ENCODE peak calls at places on chromosome 18, in seven cellular contexts. K is A549, N is heart right ventricle, B is BJ, D is HCT116, Q is cardiac fibroblast, A is upper lobe of right lung. T is an unnamed sample.

GRCh38 chr18:44705075-44705474 is 24.4 kb downstream of the SETBP1 start:
- DNase-seq in A (no peak), B (no peak), D (no peak), Q (no peak), N (no peak), K (no peak), T (no peak)

GRCh38 chr18:62324917-62325805 is at the start of gene TNFRSF11A:
- DNase-seq in Q (peak), B (no peak), K (peak), N (peak), D (no peak), A (peak), T (peak)

GRCh38 chr18:74549591-74550104 is 15.3 kb downstream of the CNDP1 start:
- DNase-seq in A (no peak), B (no peak), Q (no peak), N (no peak), D (no peak), K (no peak), T (no peak)

GRCh38 chr18:3177902-3178687 is 41.7 kb downstream of the MYOM1 start:
- DNase-seq in A (peak), Q (no peak), B (no peak), K (no peak), N (peak), D (no peak), T (peak)

GRCh38 chr18:26453370-26454030 is 94.9 kb downstream of the KCTD1 start:
- DNase-seq in D (no peak), Q (no peak), B (no peak), A (no peak), K (no peak), N (no peak), T (no peak)

GRCh38 chr18:57621252-57621607 is 406 bp downstream of the NARS1 start:
- DNase-seq in A (no peak), D (no peak), N (no peak), K (no peak), Q (peak), B (no peak), T (no peak)

GRCh38 chr18:26383454-26384270 is 157.4 kb downstream of the TAF4B start:
- DNase-seq in A (no peak), Q (peak), D (peak), B (no peak), N (no peak), K (peak), T (no peak)

GRCh38 chr18:64183674-64184073 is 34.8 kb upstream of the LINC00305 start:
- DNase-seq in A (no peak), B (no peak), Q (no peak), N (no peak), D (no peak), K (no peak), T (no peak)

GRCh38 chr18:55048892-55049291 is 89.6 kb upstream of the CCDC68 start:
- DNase-seq in B (no peak), K (peak), Q (no peak), N (no peak), D (no peak), A (no peak), T (no peak)

GRCh38 chr18:79139206-79139605 is 70.0 kb downstream of the ATP9B start:
- DNase-seq in D (no peak), Q (peak), N (no peak), A (no peak), B (no peak), K (no peak), T (no peak)

GRCh38 chr18:49201464-49201863 is 250.7 kb upstream of the SMAD7 start:
- DNase-seq in A (no peak), B (no peak), K (no peak), N (no peak), Q (no peak), D (no peak), T (no peak)

GRCh38 chr18:49207373-49207772 is 253.1 kb downstream of the DYM start:
- DNase-seq in N (no peak), A (no peak), Q (no peak), B (no peak), D (peak), K (no peak), T (no peak)

DNA sequence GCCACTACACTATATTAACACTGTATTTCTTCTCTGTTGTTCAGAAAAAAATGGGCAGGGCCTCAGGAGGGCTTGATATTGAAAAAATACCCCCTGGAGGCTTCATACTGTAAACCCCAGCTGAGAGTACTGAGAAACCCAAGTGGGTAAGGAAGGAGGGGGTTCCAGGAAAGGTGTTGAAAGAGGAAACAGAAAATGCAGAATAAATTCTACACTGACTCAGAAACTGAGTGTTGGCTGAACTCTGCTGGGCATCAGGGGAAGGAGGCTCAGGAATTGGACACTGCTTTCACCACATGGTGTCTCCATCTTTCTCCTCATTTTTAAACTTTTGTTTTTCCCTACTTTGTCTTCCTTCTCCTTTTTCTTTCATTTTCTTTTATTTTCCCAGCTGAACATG is 253.7 kb downstream of the DYM start:
- DNase-seq in D (no peak), A (no peak), Q (peak), B (no peak), K (no peak), N (no peak), T (no peak)
- TF ChIP-seq CTCF in D (peak), A (no peak), Q (no peak), B (peak), K (no peak), N (no peak), T (no peak)

GRCh38 chr18:25125670-25126069 is 226.3 kb downstream of the ZNF521 start:
- DNase-seq in B (no peak), K (no peak), Q (peak), N (no peak), D (no peak), A (no peak), T (no peak)

GRCh38 chr18:25126751-25127150 is 225.2 kb downstream of the ZNF521 start:
- DNase-seq in D (no peak), B (no peak), N (no peak), A (no peak), K (no peak), Q (no peak), T (no peak)

GRCh38 chr18:25123438-25124225 is 228.3 kb downstream of the ZNF521 start:
- DNase-seq in B (no peak), Q (no peak), N (no peak), A (no peak), D (no peak), K (no peak), T (no peak)

DNA sequence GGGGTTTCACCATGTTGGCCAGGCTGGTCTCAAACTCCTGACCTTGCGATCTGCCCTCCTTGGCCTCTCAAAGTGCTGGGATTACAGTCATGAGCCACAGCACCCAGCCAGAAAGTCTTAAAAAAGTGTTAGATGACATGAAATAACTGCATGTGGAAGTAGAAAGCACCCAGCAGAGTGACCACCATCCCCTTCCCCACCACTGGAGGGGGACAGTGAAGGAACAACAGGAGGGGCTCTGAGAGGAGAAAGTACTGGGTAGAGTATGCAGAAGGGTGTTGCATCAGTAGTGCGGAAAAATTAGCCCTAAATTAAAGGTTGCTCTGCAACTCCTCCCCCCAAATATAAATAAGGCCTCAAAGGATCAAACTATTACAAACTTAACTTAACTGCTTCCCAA is 230.5 kb downstream of the ZNF521 start:
- DNase-seq in D (no peak), N (no peak), K (no peak), B (no peak), A (no peak), Q (no peak), T (no peak)
- TF ChIP-seq CTCF in D (no peak), N (no peak), K (no peak), B (no peak), A (no peak), Q (no peak), T (no peak)

GRCh38 chr18:8901019-8901418 is 195.7 kb downstream of the MTCL1 start:
- DNase-seq in K (no peak), D (no peak), B (no peak), Q (no peak), A (no peak), N (no peak), T (no peak)

GRCh38 chr18:8900552-8900951 is 195.2 kb downstream of the MTCL1 start:
- DNase-seq in N (no peak), A (no peak), Q (no peak), B (no peak), K (no peak), D (no peak), T (no peak)

GRCh38 chr18:8895987-8896619 is 190.7 kb downstream of the MTCL1 start:
- DNase-seq in B (peak), N (no peak), Q (peak), A (no peak), D (no peak), K (no peak), T (no peak)

GRCh38 chr18:8895341-8895740 is 190.0 kb downstream of the MTCL1 start:
- DNase-seq in K (no peak), D (no peak), A (no peak), B (no peak), Q (no peak), N (no peak), T (no peak)

GRCh38 chr18:8898990-8899389 is 193.6 kb downstream of the MTCL1 start:
- DNase-seq in D (no peak), K (no peak), N (no peak), A (no peak), Q (peak), B (no peak), T (no peak)
- TF ChIP-seq CTCF in D (no peak), K (no peak), N (no peak), A (no peak), Q (no peak), B (no peak), T (no peak)

GRCh38 chr18:38545071-38545470 is 979.5 kb upstream of the CELF4 start:
- DNase-seq in A (no peak), Q (peak), N (no peak), B (no peak), D (no peak), K (no peak), T (no peak)
- TF ChIP-seq CTCF in A (no peak), Q (no peak), N (peak), B (no peak), D (no peak), K (no peak), T (no peak)

GRCh38 chr18:70453058-70453775 is 164.4 kb downstream of the SOCS6 start:
- DNase-seq in K (no peak), N (no peak), Q (peak), D (no peak), B (no peak), A (no peak), T (no peak)
- TF ChIP-seq CTCF in K (no peak), N (no peak), Q (no peak), D (no peak), B (no peak), A (no peak), T (no peak)

DNA sequence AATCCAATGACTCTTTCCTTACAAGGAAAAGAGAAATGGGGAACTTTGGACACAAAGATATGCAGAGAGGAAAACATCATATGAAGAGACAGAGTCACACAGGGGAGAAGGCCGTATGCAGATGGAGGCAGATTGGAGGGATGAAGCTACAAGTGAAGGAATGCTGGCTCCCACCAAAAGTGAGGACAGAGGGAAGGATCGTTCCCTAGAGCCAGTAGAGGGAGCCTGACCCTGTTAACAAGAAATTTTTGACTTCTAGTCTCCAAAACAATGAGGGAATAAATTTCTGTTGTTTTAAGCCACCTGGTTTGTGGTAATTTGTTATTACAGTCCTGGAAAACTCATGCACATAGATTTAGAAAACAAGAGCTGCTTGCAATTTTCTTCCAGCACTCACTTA is 169.3 kb downstream of the PMAIP1 start:
- DNase-seq in K (no peak), D (no peak), Q (no peak), N (no peak), B (no peak), A (no peak), T (no peak)
- TF ChIP-seq CTCF in K (no peak), D (no peak), Q (peak), N (no peak), B (no peak), A (no peak), T (no peak)

GRCh38 chr18:51135795-51136194 is 61.7 kb downstream of the MEX3C start:
- DNase-seq in B (no peak), Q (no peak), N (no peak), K (no peak), A (no peak), D (peak), T (no peak)
- TF ChIP-seq CTCF in B (peak), Q (no peak), N (peak), K (peak), A (no peak), D (no peak), T (no peak)

GRCh38 chr18:32036506-32037210 is 18.0 kb downstream of the RNF125 start:
- DNase-seq in N (no peak), K (no peak), D (no peak), A (no peak), B (no peak), Q (no peak), T (no peak)
- TF ChIP-seq CTCF in N (no peak), K (no peak), D (no peak), A (no peak), B (no peak), Q (no peak), T (no peak)

T was measured in activated B cell treated with CpG ODN at 0.5 μM for 24 hours.